ENCODE peak calls at places on chromosome 15, in five cellular contexts. I, R, K, S and T are unnamed samples.

GRCh38 chr15:57445872-57446271 is 69.6 kb downstream of the CGNL1 start:
- DNase-seq in I (no peak), K (no peak), S (no peak), R (no peak), T (no peak)

GRCh38 chr15:99324082-99324620 is 72.9 kb downstream of the LRRC28 start:
- DNase-seq in I (peak; percentile 51), S (peak; percentile 94), K (no peak), R (peak; percentile 76), T (peak; percentile 63)

GRCh38 chr15:85563328-85563727 is 182.9 kb downstream of the AKAP13 start:
- DNase-seq in S (no peak), I (no peak), K (no peak), R (peak; percentile 75), T (no peak)

GRCh38 chr15:22949074-22949547 is 31.1 kb downstream of the CYFIP1 start:
- DNase-seq in K (no peak), I (no peak), R (peak; percentile 65), S (no peak), T (no peak)

GRCh38 chr15:94882071-94882712 is 650.8 kb downstream of the MCTP2 start:
- DNase-seq in R (no peak), I (no peak), K (no peak), S (no peak), T (no peak)

GRCh38 chr15:72554471-72555425 is 80.6 kb downstream of the ARIH1 start:
- DNase-seq in K (no peak), R (peak; percentile 6), S (peak; percentile 71), I (no peak), T (peak; percentile 5)

GRCh38 chr15:69321041-69321554 is 22.4 kb downstream of the PAQR5 start:
- DNase-seq in R (no peak), K (no peak), I (no peak), S (no peak), T (no peak)

GRCh38 chr15:39918688-39919385 is 1.2 kb downstream of the GPR176 start:
- DNase-seq in R (peak; percentile 94), K (no peak), I (no peak), S (peak; percentile 46), T (peak; percentile 30)

GRCh38 chr15:90941038-90941437 is 6.0 kb downstream of the UNC45A start:
- DNase-seq in S (no peak), R (no peak), K (no peak), I (no peak), T (no peak)

GRCh38 chr15:77035999-77036471 is 34.9 kb downstream of the TSPAN3 start:
- DNase-seq in R (no peak), K (peak; percentile 1), S (no peak), I (no peak), T (no peak)

GRCh38 chr15:38300395-38300794 is 47.8 kb downstream of the SPRED1 start:
- DNase-seq in R (peak; percentile 28), K (no peak), S (no peak), I (no peak), T (no peak)

GRCh38 chr15:91593081-91593480 is 260.4 kb upstream of the SLCO3A1 start:
- DNase-seq in I (no peak), S (peak; percentile 60), R (peak; percentile 48), K (no peak), T (no peak)

GRCh38 chr15:42919794-42920280 is 741 bp downstream of the TTBK2 start:
- DNase-seq in S (no peak), I (no peak), K (no peak), R (peak; percentile 42), T (no peak)

GRCh38 chr15:88802991-88803240 is 320 bp upstream of the ACAN start:
- DNase-seq in R (no peak), K (no peak), S (no peak), I (no peak), T (no peak)

DNA sequence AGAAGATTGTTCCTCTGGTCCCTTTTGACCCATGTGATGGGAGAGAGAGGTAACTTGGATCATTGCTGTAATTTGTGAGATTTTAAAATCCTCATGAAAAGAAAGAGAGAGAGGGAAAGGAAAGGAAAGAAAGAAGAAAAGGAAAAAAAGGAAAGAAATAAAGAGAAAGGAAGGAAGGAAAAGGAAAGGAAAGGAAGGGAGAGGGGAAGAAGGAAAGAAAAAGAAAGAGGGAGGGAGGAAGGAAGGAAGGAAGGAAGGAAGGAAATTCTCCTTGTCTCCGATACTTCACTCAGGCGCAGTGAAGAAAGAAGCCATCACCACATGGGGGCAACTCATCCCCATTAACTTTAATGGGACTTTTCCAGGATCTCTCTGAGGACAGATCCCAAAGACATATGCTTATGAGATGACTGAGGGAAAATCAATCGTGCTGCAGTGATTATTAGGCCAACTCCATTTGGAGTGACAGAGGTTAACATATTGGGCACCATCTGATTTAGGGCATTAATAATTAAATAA is 123.0 kb downstream of the MEGF11 start:
- DNase-seq in I (no peak), S (no peak), K (no peak), R (no peak), T (no peak)
- TF ChIP-seq CTCF in I (no peak), S (peak; percentile 2), K (no peak), R (no peak), T (no peak)

GRCh38 chr15:78102211-78102610 is 9.8 kb downstream of the SH2D7 start:
- DNase-seq in R (no peak), K (no peak), I (no peak), S (no peak), T (no peak)

GRCh38 chr15:78097667-78098066 is 5.3 kb downstream of the SH2D7 start:
- DNase-seq in I (no peak), R (no peak), K (no peak), S (no peak), T (no peak)

GRCh38 chr15:78101423-78102105 is 9.2 kb downstream of the SH2D7 start:
- DNase-seq in I (no peak), S (no peak), R (no peak), K (no peak), T (no peak)

GRCh38 chr15:78100886-78101285 is 8.5 kb downstream of the SH2D7 start:
- DNase-seq in K (no peak), S (no peak), I (no peak), R (no peak), T (no peak)

DNA sequence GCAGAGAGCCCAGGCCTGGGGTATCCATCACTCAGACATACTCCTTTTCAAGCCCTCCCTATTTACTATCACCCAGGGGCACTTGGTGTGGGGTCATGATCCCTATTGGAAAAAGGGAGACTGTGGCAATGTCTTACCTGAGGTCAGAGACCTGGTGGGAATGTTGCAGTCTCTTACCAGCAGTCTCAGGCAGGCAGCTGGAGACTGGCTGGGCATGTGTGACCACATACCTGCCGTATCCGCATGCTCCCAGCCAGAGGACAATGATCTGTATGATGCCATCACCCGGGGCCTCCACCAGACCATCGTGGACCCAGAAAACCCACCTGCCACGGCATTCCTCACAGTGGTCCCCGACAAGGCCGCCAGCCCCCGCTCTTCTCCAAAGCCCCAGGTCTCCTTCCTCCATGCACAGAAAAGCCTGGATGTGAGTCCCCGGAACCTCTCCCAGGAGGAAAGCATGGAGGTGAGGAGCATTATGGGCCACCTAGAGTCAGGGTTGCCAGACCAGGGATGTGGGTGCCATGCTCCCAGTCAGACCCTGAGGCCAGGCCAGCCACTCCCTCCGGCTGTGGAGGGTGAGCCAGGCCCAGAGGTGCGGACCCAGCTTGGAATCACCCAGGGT is 5.9 kb downstream of the SH2D7 start:
- DNase-seq in S (no peak), R (no peak), K (no peak), I (no peak), T (no peak)
- H3K4me3 ChIP-seq in S (no peak overlapping the region), R (no peak overlapping the region), K (no peak overlapping the region), I (no peak overlapping the region), T (no peak overlapping the region)

GRCh38 chr15:44798815-44799214 is 62.5 kb downstream of the TRIM69 start:
- DNase-seq in R (no peak), S (no peak), I (peak; percentile 2), K (no peak), T (no peak)
- TF ChIP-seq CTCF in R (no peak), S (peak; percentile 36), I (no peak), K (no peak), T (peak; percentile 32)

DNA sequence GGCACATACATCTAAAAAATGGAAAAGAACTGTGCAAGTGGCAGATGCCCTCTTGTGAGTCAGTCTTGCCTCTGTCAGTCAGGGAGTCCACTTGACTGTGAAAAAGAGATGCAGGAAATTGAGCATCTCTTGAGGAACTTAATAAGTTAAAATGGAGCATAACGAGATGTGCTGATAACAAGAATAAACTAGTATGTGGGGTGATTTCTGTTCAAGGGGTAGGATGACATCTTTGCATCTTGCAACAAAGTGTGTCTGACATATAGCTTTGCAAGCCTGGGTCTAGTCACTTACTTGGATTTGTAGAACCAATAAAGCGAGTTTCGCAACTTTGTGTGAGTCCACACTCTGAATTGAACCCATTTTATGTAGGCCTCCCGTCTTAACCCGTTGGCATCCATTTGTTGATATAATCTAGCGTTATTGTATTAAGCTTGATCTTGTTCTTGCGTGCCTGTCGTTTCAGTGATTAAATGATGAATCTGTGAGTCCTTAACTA is 2.2 kb downstream of the USP3 start:
- DNase-seq in S (no peak), K (no peak), I (no peak), R (peak; percentile 8), T (no peak)
- H3K4me3 ChIP-seq in S (peak overlapping the region; percentile 75), K (peak overlapping the region; percentile 93), I (peak overlapping the region; percentile 77), R (peak overlapping the region; percentile 88), T (peak overlapping the region; percentile 85)

GRCh38 chr15:96403071-96403470 is 72.6 kb downstream of the NR2F2 start:
- DNase-seq in S (no peak), R (no peak), I (no peak), K (no peak), T (no peak)
- TF ChIP-seq CTCF in S (no peak), R (no peak), I (no peak), K (no peak), T (no peak)